ENCODE peak calls at places on chromosomes 13 and 19, in ten cellular contexts. R, Q, F, J, T, B, P, I, L and H are unnamed samples.

GRCh38 chr13:46728777-46729176 is 68.2 kb downstream of the ESD start:
- DNase-seq in R (no peak), Q (no peak), F (no peak), J (no peak), T (peak), B (no peak), P (no peak), I (no peak), L (no peak), H (no peak)

GRCh38 chr19:32550666-32551065 is 30.3 kb upstream of the PDCD5 start:
- DNase-seq in R (no peak), Q (no peak), F (no peak), J (no peak), T (no peak), B (no peak), P (no peak), I (no peak), L (no peak), H (no peak)

GRCh38 chr19:10543059-10543419 is 665 bp upstream of the ATG4D start:
- DNase-seq in R (no peak), Q (no peak), F (no peak), J (no peak), T (peak), B (no peak), P (no peak), I (no peak), L (no peak), H (no peak)

GRCh38 chr13:32010137-32010536 is 21.4 kb upstream of the FRY start:
- DNase-seq in R (no peak), Q (no peak), F (no peak), J (peak), T (no peak), B (no peak), P (no peak), I (no peak), L (no peak), H (no peak)

GRCh38 chr13:20320885-20321284 is 88.8 kb upstream of the GJB6 start:
- DNase-seq in R (no peak), Q (no peak), F (no peak), J (no peak), T (no peak), B (no peak), P (no peak), I (no peak), L (no peak), H (no peak)

GRCh38 chr13:44331912-44332840 is 41.4 kb upstream of the SERP2 start:
- DNase-seq in R (no peak), Q (no peak), F (peak), J (peak), T (peak), B (peak), P (peak), I (peak), L (peak), H (no peak)

GRCh38 chr19:7658219-7658686 is 10.6 kb upstream of the RETN start:
- DNase-seq in R (no peak), Q (no peak), F (no peak), J (no peak), T (no peak), B (no peak), P (no peak), I (no peak), L (no peak), H (no peak)

GRCh38 chr19:11479470-11480080 is 1.3 kb downstream of the ELAVL3 start:
- DNase-seq in R (peak), Q (no peak), F (peak), J (no peak), T (no peak), B (no peak), P (no peak), I (no peak), L (no peak), H (no peak)

GRCh38 chr19:32622002-32622401 is 41.0 kb downstream of the PDCD5 start:
- DNase-seq in R (no peak), Q (no peak), F (no peak), J (no peak), T (no peak), B (no peak), P (no peak), I (no peak), L (no peak), H (no peak)

GRCh38 chr13:48500652-48501197 is 32.2 kb downstream of the RCBTB2 start:
- DNase-seq in R (no peak), Q (peak), F (no peak), J (peak), T (peak), B (no peak), P (no peak), I (no peak), L (no peak), H (no peak)

GRCh38 chr13:41179593-41180250 is 14.6 kb downstream of the KBTBD7 start:
- DNase-seq in R (no peak), Q (no peak), F (no peak), J (peak), T (no peak), B (no peak), P (no peak), I (no peak), L (no peak), H (no peak)

GRCh38 chr13:38905861-38906260 is 84.8 kb downstream of the STOML3 start:
- DNase-seq in R (no peak), Q (no peak), F (no peak), J (no peak), T (no peak), B (no peak), P (no peak), I (no peak), L (no peak), H (no peak)

GRCh38 chr19:3788991-3789778 is 3.0 kb upstream of the MATK start:
- DNase-seq in R (no peak), Q (no peak), F (no peak), J (no peak), T (no peak), B (no peak), P (no peak), I (no peak), L (no peak), H (peak)

GRCh38 chr13:36531746-36532486 is 99.6 kb downstream of the CCNA1 start:
- DNase-seq in R (no peak), Q (no peak), F (no peak), J (no peak), T (no peak), B (no peak), P (no peak), I (no peak), L (no peak), H (no peak)

GRCh38 chr19:1766800-1767352 is 13.6 kb downstream of the ONECUT3 start:
- DNase-seq in R (no peak), Q (no peak), F (no peak), J (no peak), T (peak), B (no peak), P (no peak), I (no peak), L (no peak), H (no peak)

GRCh38 chr19:34428549-34429285 is 536 bp downstream of the UBA2 start:
- DNase-seq in R (no peak), Q (no peak), F (peak), J (peak), T (peak), B (peak), P (no peak), I (no peak), L (no peak), H (no peak)

GRCh38 chr13:79393564-79394249 is 12.3 kb downstream of the RBM26 start:
- DNase-seq in R (no peak), Q (no peak), F (no peak), J (no peak), T (peak), B (no peak), P (no peak), I (no peak), L (no peak), H (no peak)

GRCh38 chr13:79398169-79398568 is 7.9 kb downstream of the RBM26 start:
- DNase-seq in R (no peak), Q (no peak), F (no peak), J (no peak), T (no peak), B (no peak), P (no peak), I (no peak), L (no peak), H (no peak)

GRCh38 chr13:79395881-79396280 is 10.2 kb downstream of the RBM26 start:
- DNase-seq in R (no peak), Q (no peak), F (no peak), J (no peak), T (peak), B (no peak), P (no peak), I (no peak), L (no peak), H (no peak)

GRCh38 chr13:79389031-79389430 is 17.0 kb downstream of the RBM26 start:
- DNase-seq in R (no peak), Q (no peak), F (no peak), J (no peak), T (peak), B (no peak), P (no peak), I (no peak), L (no peak), H (no peak)

DNA sequence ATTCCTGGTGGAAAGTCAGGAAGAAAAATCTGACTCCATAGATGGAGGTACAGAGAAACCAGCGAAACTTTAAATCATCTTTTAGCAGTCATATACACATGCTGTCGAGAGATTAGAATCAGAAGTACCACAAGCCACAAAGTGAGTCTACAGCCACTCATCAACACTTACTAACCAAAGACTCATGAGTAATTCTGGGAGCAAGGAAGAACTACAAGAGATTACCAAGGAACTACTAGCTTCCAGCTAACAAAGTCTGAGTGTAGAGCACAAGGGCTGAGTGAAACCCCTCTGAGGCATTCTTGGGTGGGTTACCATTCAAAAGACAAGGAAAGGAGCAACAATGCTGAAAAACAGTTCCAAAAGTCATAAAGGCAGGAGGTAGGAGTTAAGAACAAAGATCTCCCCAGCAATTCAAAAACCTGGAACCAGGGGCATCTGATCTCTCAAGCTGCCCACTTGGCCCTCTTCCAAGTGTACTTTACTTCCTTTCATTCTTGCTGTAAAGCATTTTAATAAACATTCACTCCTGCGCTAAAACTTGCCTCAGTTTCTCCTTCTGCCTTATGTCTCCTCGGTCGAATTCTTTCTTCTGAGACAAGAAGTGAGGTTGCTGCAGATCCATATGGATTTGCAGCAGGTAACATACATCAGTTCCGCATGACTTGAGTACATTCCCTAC is 13.0 kb downstream of the RBM26 start:
- DNase-seq in R (no peak), Q (no peak), F (no peak), J (peak), T (peak), B (no peak), P (no peak), I (no peak), L (no peak), H (no peak)
- TF ChIP-seq CTCF in R (no peak), Q (no peak), F (no peak), J (no peak), T (no peak), B (no peak), P (no peak), I (no peak), L (no peak), H (no peak)

GRCh38 chr19:41298327-41298964 is 11.5 kb upstream of the CCDC97 start:
- DNase-seq in R (no peak), Q (no peak), F (peak), J (peak), T (no peak), B (no peak), P (no peak), I (no peak), L (peak), H (peak)

GRCh38 chr19:41299755-41300089 is 10.2 kb upstream of the CCDC97 start:
- DNase-seq in R (no peak), Q (no peak), F (peak), J (peak), T (no peak), B (no peak), P (no peak), I (no peak), L (peak), H (peak)

GRCh38 chr19:41296323-41296935 is 13.5 kb upstream of the CCDC97 start:
- DNase-seq in R (no peak), Q (no peak), F (no peak), J (no peak), T (no peak), B (no peak), P (no peak), I (no peak), L (no peak), H (no peak)

GRCh38 chr19:41299046-41299754 is 10.8 kb upstream of the CCDC97 start:
- DNase-seq in R (no peak), Q (no peak), F (no peak), J (no peak), T (no peak), B (no peak), P (no peak), I (no peak), L (peak), H (no peak)

GRCh38 chr19:41297628-41298326 is 12.2 kb upstream of the CCDC97 start:
- DNase-seq in R (no peak), Q (no peak), F (no peak), J (no peak), T (no peak), B (no peak), P (no peak), I (no peak), L (peak), H (peak)
- TF ChIP-seq CTCF in R (no peak), Q (no peak), F (no peak), J (no peak), T (no peak), B (no peak), P (no peak), I (no peak), L (no peak), H (no peak)

GRCh38 chr13:94546071-94546839 is 49.7 kb downstream of the TGDS start:
- DNase-seq in R (peak), Q (no peak), F (no peak), J (no peak), T (no peak), B (no peak), P (no peak), I (no peak), L (no peak), H (no peak)

GRCh38 chr13:94549241-94550029 is 46.5 kb downstream of the TGDS start:
- DNase-seq in R (peak), Q (peak), F (peak), J (peak), T (peak), B (peak), P (peak), I (peak), L (peak), H (peak)

GRCh38 chr13:94550030-94550738 is 45.8 kb downstream of the TGDS start:
- DNase-seq in R (no peak), Q (peak), F (no peak), J (peak), T (no peak), B (no peak), P (no peak), I (no peak), L (peak), H (no peak)

GRCh38 chr13:94552095-94552494 is 43.9 kb downstream of the TGDS start:
- DNase-seq in R (no peak), Q (no peak), F (no peak), J (no peak), T (no peak), B (no peak), P (no peak), I (no peak), L (no peak), H (no peak)

GRCh38 chr13:94548382-94549240 is 47.3 kb downstream of the TGDS start:
- DNase-seq in R (peak), Q (no peak), F (peak), J (peak), T (no peak), B (no peak), P (peak), I (peak), L (peak), H (no peak)
- TF ChIP-seq CTCF in R (no peak), Q (peak), F (peak), J (peak), T (no peak), B (no peak), P (no peak), I (peak), L (no peak), H (no peak)

DNA sequence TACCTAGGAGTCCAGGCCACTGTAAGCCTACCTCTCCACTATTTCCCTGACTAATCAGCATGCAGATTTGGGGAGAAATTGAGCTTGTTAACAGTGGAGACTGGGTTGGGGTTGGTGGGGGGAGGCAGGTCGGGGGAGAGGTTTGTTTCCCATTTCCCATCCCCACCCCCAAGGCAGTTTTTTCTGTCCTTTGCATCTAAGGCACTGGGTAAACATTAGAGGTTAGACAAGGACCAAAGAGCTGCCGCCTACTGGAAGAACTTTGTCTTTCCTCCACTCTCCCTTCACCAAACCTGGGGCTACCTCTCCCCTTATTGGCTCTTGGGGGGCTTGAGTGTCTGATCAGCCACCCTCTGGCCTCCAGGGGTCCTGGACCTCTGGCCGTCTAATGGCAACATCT is 953 bp downstream of the KCNN4 start:
- DNase-seq in R (no peak), Q (no peak), F (no peak), J (no peak), T (peak), B (no peak), P (no peak), I (no peak), L (no peak), H (no peak)
- TF ChIP-seq CTCF in R (no peak), Q (no peak), F (peak), J (no peak), T (peak), B (no peak), P (no peak), I (no peak), L (no peak), H (no peak)